ENCODE peak calls at places on chromosomes 6 and 20, in five cellular contexts. V is left colon; H is CD8-positive, alpha-beta memory T cell; U is amniotic stem cell; P is nephron progenitor cell. A is an unnamed sample.

GRCh38 chr20:9506964-9507369 is 7.4 kb upstream of the LAMP5 start:
- DNase-seq in V (no peak), H (no peak), U (no peak), P (peak; percentile 55), A (no peak)

GRCh38 chr6:90868656-90869055 is 281.8 kb upstream of the MAP3K7 start:
- DNase-seq in V (no peak), H (no peak), U (no peak), P (no peak), A (no peak)

GRCh38 chr20:34708621-34709043 is 4.5 kb downstream of the TP53INP2 start:
- DNase-seq in V (peak; percentile 66), H (peak; percentile 27), U (no peak), P (peak; percentile 62), A (peak; percentile 39)

GRCh38 chr20:44019638-44020335 is 105.1 kb downstream of the TOX2 start:
- DNase-seq in V (no peak), H (peak; percentile 14), U (no peak), P (no peak), A (peak; percentile 58)

GRCh38 chr6:130600880-130601341 is 226.3 kb upstream of the SMLR1 start:
- DNase-seq in V (no peak), H (no peak), U (no peak), P (no peak), A (no peak)

GRCh38 chr6:75196051-75196743 is 9.7 kb downstream of the COL12A1 start:
- DNase-seq in V (no peak), H (no peak), U (no peak), P (no peak), A (no peak)

GRCh38 chr6:21802611-21802899 is 209.0 kb downstream of the SOX4 start:
- DNase-seq in V (no peak), H (no peak), U (no peak), P (no peak), A (no peak)

GRCh38 chr20:33273117-33273851 is 9.7 kb upstream of the BPIFB1 start:
- DNase-seq in V (no peak), H (no peak), U (no peak), P (no peak), A (no peak)

GRCh38 chr20:50346372-50347347 is 156.0 kb downstream of the CEBPB start:
- DNase-seq in V (peak; percentile 85), H (no peak), U (peak; percentile 83), P (no peak), A (no peak)

GRCh38 chr20:25624500-25624939 is 706 bp upstream of the NANP start:
- DNase-seq in V (no peak), H (no peak), U (no peak), P (no peak), A (no peak)

GRCh38 chr6:98574991-98575390 is 259.4 kb upstream of the POU3F2 start:
- DNase-seq in V (peak; percentile 55), H (no peak), U (no peak), P (no peak), A (no peak)

GRCh38 chr6:20432692-20433091 is 31.0 kb downstream of the E2F3 start:
- DNase-seq in V (no peak), H (no peak), U (no peak), P (no peak), A (no peak)

GRCh38 chr20:51447097-51447764 is 95.3 kb downstream of the NFATC2 start:
- DNase-seq in V (peak; percentile 37), H (no peak), U (peak; percentile 97), P (no peak), A (no peak)

GRCh38 chr6:169388767-169389166 is 135.1 kb upstream of the THBS2 start:
- DNase-seq in V (no peak), H (no peak), U (no peak), P (no peak), A (no peak)

GRCh38 chr6:157982580-157983438 is 1.1 kb downstream of the SYNJ2 start:
- DNase-seq in V (no peak), H (no peak), U (peak; percentile 37), P (no peak), A (no peak)

GRCh38 chr20:33846291-33846916 is 35.3 kb downstream of the CHMP4B start:
- DNase-seq in V (no peak), H (no peak), U (no peak), P (no peak), A (no peak)

GRCh38 chr6:19569563-19569962 is 267.6 kb upstream of the ID4 start:
- DNase-seq in V (no peak), H (no peak), U (no peak), P (no peak), A (no peak)

GRCh38 chr6:107443066-107443903 is 16.1 kb downstream of the PDSS2 start:
- DNase-seq in V (no peak), H (no peak), U (no peak), P (no peak), A (no peak)

GRCh38 chr20:39943336-39943735 is 745.7 kb downstream of the MAFB start:
- DNase-seq in V (no peak), H (no peak), U (no peak), P (no peak), A (no peak)

GRCh38 chr6:160926281-160927276 is 65.0 kb upstream of the MAP3K4 start:
- DNase-seq in V (no peak), H (no peak), U (no peak), P (no peak), A (no peak)

GRCh38 chr20:12874933-12875332 is 133.8 kb upstream of the SPTLC3 start:
- DNase-seq in V (no peak), H (no peak), U (no peak), P (no peak), A (no peak)

GRCh38 chr20:40506567-40506966 is 182.5 kb downstream of the MAFB start:
- DNase-seq in V (peak; percentile 76), H (no peak), U (peak; percentile 69), P (no peak), A (no peak)

GRCh38 chr6:19336579-19336978 is 500.6 kb upstream of the ID4 start:
- DNase-seq in V (no peak), H (no peak), U (no peak), P (no peak), A (no peak)

GRCh38 chr6:73538116-73538779 is 17.4 kb upstream of the EEF1A1 start:
- DNase-seq in V (no peak), H (no peak), U (no peak), P (no peak), A (no peak)

GRCh38 chr6:96856822-96857221 is 19.5 kb upstream of the GPR63 start:
- DNase-seq in V (no peak), H (no peak), U (no peak), P (no peak), A (no peak)

GRCh38 chr6:35396991-35397390 is 54.6 kb downstream of the PPARD start:
- DNase-seq in V (no peak), H (no peak), U (no peak), P (no peak), A (no peak)

GRCh38 chr6:33710296-33711121 is 991 bp downstream of the UQCC2 start:
- DNase-seq in V (no peak), H (no peak), U (no peak), P (no peak), A (peak; percentile 34)

GRCh38 chr6:116030745-116031144 is 29.9 kb downstream of the FRK start:
- DNase-seq in V (no peak), H (no peak), U (no peak), P (no peak), A (no peak)

GRCh38 chr20:59466107-59466815 is 138.1 kb upstream of the PHACTR3 start:
- DNase-seq in V (no peak), H (no peak), U (no peak), P (no peak), A (no peak)

GRCh38 chr20:2538356-2538755 is 2.0 kb downstream of the TMC2 start:
- DNase-seq in V (no peak), H (no peak), U (no peak), P (no peak), A (no peak)

GRCh38 chr20:39674842-39675241 is 712.7 kb downstream of the DHX35 start:
- DNase-seq in V (no peak), H (no peak), U (no peak), P (no peak), A (no peak)

GRCh38 chr20:48538058-48538825 is 289.6 kb downstream of the PREX1 start:
- DNase-seq in V (no peak), H (no peak), U (no peak), P (no peak), A (no peak)

GRCh38 chr6:50850223-50850751 is 31.6 kb downstream of the TFAP2B start:
- DNase-seq in V (no peak), H (no peak), U (no peak), P (peak; percentile 62), A (no peak)